ENCODE peak calls at places on chromosome 22, in nine cellular contexts. C is epithelial cell of proximal tubule; N is psoas muscle; G is PC-3; M is tibial artery; S is mammary epithelial cell; O is CD8-positive, alpha-beta T cell; I is kidney; H is MM.1S. Z is an unnamed sample.

GRCh38 chr22:17845790-17846189 is 71.5 kb upstream of the BID start:
- DNase-seq in M (no peak), G (no peak), N (no peak), C (no peak), S (no peak), I (no peak), O (no peak), H (no peak), Z (no peak)

GRCh38 chr22:43994006-43994405 is 30.1 kb upstream of the PARVB start:
- DNase-seq in C (no peak), S (no peak), M (no peak), O (no peak), H (no peak), G (no peak), I (no peak), N (no peak), Z (no peak)

GRCh38 chr22:35761037-35761436 is 43.4 kb downstream of the APOL5 start:
- DNase-seq in I (no peak), O (no peak), H (peak; percentile 11), S (no peak), C (no peak), N (no peak), M (no peak), G (peak; percentile 9), Z (peak; percentile 36)

GRCh38 chr22:23657712-23658111 is 25.6 kb upstream of the DRICH1 start:
- DNase-seq in H (no peak), O (no peak), C (no peak), I (no peak), S (no peak), M (no peak), G (no peak), N (no peak), Z (peak; percentile 29)

GRCh38 chr22:29245626-29246385 is 22.0 kb downstream of the RHBDD3 start:
- DNase-seq in C (no peak), I (peak; percentile 85), M (peak; percentile 78), O (peak; percentile 53), N (peak; percentile 63), H (peak; percentile 81), G (peak; percentile 68), S (peak; percentile 34), Z (peak; percentile 76)

GRCh38 chr22:48955351-48956311 is 872.0 kb downstream of the BRD1 start:
- DNase-seq in I (no peak), M (peak; percentile 56), H (no peak), N (no peak), C (no peak), O (no peak), G (no peak), S (no peak), Z (no peak)

GRCh38 chr22:49096476-49096875 is 731.2 kb downstream of the BRD1 start:
- DNase-seq in H (no peak), O (no peak), I (peak; percentile 22), G (no peak), M (no peak), S (no peak), C (no peak), N (no peak), Z (no peak)

GRCh38 chr22:49329636-49330035 is 498.0 kb downstream of the BRD1 start:
- DNase-seq in H (no peak), G (no peak), S (no peak), C (no peak), I (no peak), N (no peak), O (no peak), M (no peak), Z (no peak)

GRCh38 chr22:48517039-48518030 is 1310.3 kb downstream of the BRD1 start:
- DNase-seq in C (no peak), N (no peak), H (no peak), S (no peak), G (no peak), O (no peak), I (no peak), M (no peak), Z (no peak)

GRCh38 chr22:38799265-38800002 is 5.5 kb upstream of the DNAL4 start:
- DNase-seq in G (no peak), N (no peak), S (no peak), C (no peak), O (no peak), I (no peak), M (no peak), H (no peak), Z (peak; percentile 95)

GRCh38 chr22:18057568-18058209 is 20.1 kb upstream of the PEX26 start:
- DNase-seq in M (peak; percentile 93), C (peak; percentile 96), I (no peak), S (peak; percentile 99), G (peak; percentile 96), H (peak; percentile 57), O (no peak), N (peak; percentile 71), Z (peak; percentile 99)

GRCh38 chr22:20858615-20859416 is at the start of the genes PI4KA and SNAP29:
- DNase-seq in M (peak; percentile 99), O (peak; percentile 98), G (peak; percentile 94), C (peak; percentile 60), S (peak; percentile 98), N (peak; percentile 100), H (peak; percentile 99), I (peak; percentile 100), Z (peak; percentile 98)
- TF ChIP-seq CTCF in M (peak; percentile 29), O (no peak), G (no peak), C (no peak), S (no peak), N (no peak), H (no peak), I (peak; percentile 2), Z (no peak)

GRCh38 chr22:39954584-39955055 is 5.6 kb upstream of the TMA7B start:
- DNase-seq in G (peak; percentile 24), I (no peak), S (peak; percentile 80), H (no peak), C (no peak), N (no peak), M (no peak), O (no peak), Z (peak; percentile 94)
- H3K4me3 ChIP-seq in G (no peak overlapping the region), I (no peak overlapping the region), S (no peak overlapping the region), H (no peak overlapping the region), C (no peak overlapping the region), N (no peak overlapping the region), M (no peak overlapping the region), O (no peak overlapping the region), Z (no peak overlapping the region)

GRCh38 chr22:37100589-37101127 is 8.9 kb downstream of the TMPRSS6 start:
- DNase-seq in H (no peak), G (no peak), I (no peak), M (no peak), N (no peak), C (no peak), S (no peak), O (no peak), Z (no peak)

GRCh38 chr22:37103151-37103550 is 6.4 kb downstream of the TMPRSS6 start:
- DNase-seq in G (no peak), M (no peak), O (no peak), C (no peak), H (no peak), S (no peak), I (no peak), N (no peak), Z (no peak)

GRCh38 chr22:37101311-37102063 is 8.0 kb downstream of the TMPRSS6 start:
- DNase-seq in S (no peak), O (no peak), I (no peak), M (no peak), C (no peak), N (no peak), H (no peak), G (no peak), Z (no peak)

GRCh38 chr22:37095113-37095512 is 14.4 kb downstream of the TMPRSS6 start:
- DNase-seq in I (no peak), S (no peak), C (no peak), G (no peak), O (no peak), M (no peak), N (no peak), H (no peak), Z (no peak)

DNA sequence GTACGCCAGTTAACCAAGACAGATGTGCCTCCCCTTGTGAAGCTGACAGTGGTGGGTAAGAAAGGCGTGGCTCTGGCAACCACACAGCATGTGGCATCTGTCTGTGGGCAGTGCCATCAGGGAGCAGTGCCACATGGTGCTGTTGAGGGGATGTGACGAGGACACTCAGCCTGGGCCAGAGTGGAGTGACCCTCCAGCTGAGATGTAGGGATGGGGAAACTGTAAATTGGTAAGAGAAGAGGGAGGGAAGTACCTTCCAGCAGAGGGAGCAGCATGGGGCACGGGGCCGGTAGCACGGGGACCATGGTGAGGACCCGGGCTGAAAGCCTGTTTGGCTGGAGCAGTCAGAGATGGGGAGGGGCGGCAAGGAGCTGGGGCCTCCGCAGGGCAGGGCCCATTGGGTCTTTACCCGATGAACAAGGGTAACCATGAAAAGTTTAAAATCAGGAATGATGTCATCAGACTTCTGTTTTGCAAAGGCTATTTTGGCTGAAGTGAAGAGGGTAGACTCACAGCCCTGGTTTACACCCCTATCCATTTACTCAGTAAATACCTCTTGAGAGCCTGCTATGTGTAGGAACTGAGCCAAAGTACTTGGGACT is 10.4 kb downstream of the TMPRSS6 start:
- DNase-seq in S (no peak), O (no peak), N (no peak), H (no peak), M (no peak), I (no peak), G (no peak), C (no peak), Z (no peak)
- TF ChIP-seq CTCF in S (no peak), O (no peak), N (no peak), H (peak; percentile 11), M (no peak), I (no peak), G (peak; percentile 33), C (no peak), Z (peak; percentile 20)

GRCh38 chr22:28032896-28033295 is 113.8 kb upstream of the PITPNB start:
- DNase-seq in H (no peak), O (no peak), M (no peak), N (no peak), I (no peak), C (no peak), G (no peak), S (no peak), Z (no peak)
- H3K4me3 ChIP-seq in H (no peak overlapping the region), O (no peak overlapping the region), M (no peak overlapping the region), N (no peak overlapping the region), I (no peak overlapping the region), C (no peak overlapping the region), G (no peak overlapping the region), S (no peak overlapping the region), Z (no peak overlapping the region)